ENCODE peak calls at places on chromosomes 1 and 21, in five cellular contexts. Q is activated CD8-positive, alpha-beta T cell treated with anti-CD3 and anti-CD28 coated beads for 36 hours; J is GM12865; A is stimulated activated CD8-positive, alpha-beta memory T cell treated with anti-CD3 and anti-CD28 coated beads, Interleukin-7, amount 100 ng/mL, for 4 hours; M is MM.1S. Z is an unnamed sample.

GRCh38 chr1:236489710-236490377 is 33.9 kb upstream of the LGALS8 start:
- DNase-seq in J (peak), M (peak), A (no peak), Q (no peak), Z (no peak)

GRCh38 chr1:228012555-228012954 is 5.8 kb downstream of the WNT3A start:
- DNase-seq in M (no peak), A (no peak), J (no peak), Q (no peak), Z (no peak)

GRCh38 chr1:21251773-21252471 is 38.3 kb downstream of the ECE1 start:
- DNase-seq in J (no peak), Q (peak), M (no peak), A (peak), Z (no peak)

GRCh38 chr1:173134029-173134428 is 73.1 kb downstream of the TNFSF4 start:
- DNase-seq in Q (no peak), A (no peak), J (no peak), M (no peak), Z (no peak)

GRCh38 chr1:105626276-105626987 is 1430.0 kb upstream of the PRMT6 start:
- DNase-seq in Q (no peak), J (no peak), M (no peak), A (no peak), Z (no peak)

GRCh38 chr1:26200413-26200812 is 10.0 kb downstream of the CATSPER4 start:
- DNase-seq in Q (no peak), A (no peak), J (no peak), M (no peak), Z (no peak)

GRCh38 chr21:26177741-26178452 is 7.3 kb upstream of the APP start:
- DNase-seq in Q (no peak), J (peak), M (no peak), A (no peak), Z (no peak)

GRCh38 chr1:234957330-234958065 is 171.1 kb downstream of the TOMM20 start:
- DNase-seq in M (no peak), A (no peak), J (no peak), Q (no peak), Z (no peak)

GRCh38 chr1:228256626-228257375 is 49.0 kb downstream of the OBSCN start:
- DNase-seq in J (no peak), Q (no peak), M (no peak), A (no peak), Z (no peak)

GRCh38 chr1:11648732-11649158 is 5.5 kb downstream of the FBXO2 start:
- DNase-seq in Q (peak), J (no peak), M (no peak), A (no peak), Z (no peak)

GRCh38 chr1:22168412-22168973 is 25.6 kb upstream of the WNT4 start:
- DNase-seq in M (no peak), A (no peak), J (no peak), Q (no peak), Z (no peak)

GRCh38 chr21:14737922-14738321 is 191.8 kb upstream of the SAMSN1 start:
- DNase-seq in Q (peak), J (peak), A (peak), M (peak), Z (peak)

GRCh38 chr1:199612976-199613774 is 414.3 kb upstream of the NR5A2 start:
- DNase-seq in Q (no peak), M (no peak), A (no peak), J (peak), Z (no peak)

GRCh38 chr1:44332505-44332904 is 22.6 kb downstream of the ERI3 start:
- DNase-seq in J (no peak), M (no peak), A (no peak), Q (no peak), Z (no peak)

GRCh38 chr1:156104861-156105546 is 9.5 kb upstream of the LMNA start:
- DNase-seq in M (no peak), Q (no peak), A (no peak), J (no peak), Z (no peak)

GRCh38 chr1:211648980-211649934 is 26.2 kb downstream of the NEK2 start:
- DNase-seq in M (peak), Q (peak), A (no peak), J (no peak), Z (peak)

GRCh38 chr1:88646852-88647645 is 37.0 kb upstream of the PKN2 start:
- DNase-seq in Q (peak), A (no peak), M (no peak), J (peak), Z (peak)

GRCh38 chr1:12618661-12619395 is 818 bp upstream of the DHRS3 start:
- DNase-seq in J (no peak), A (peak), M (peak), Q (peak), Z (no peak)

GRCh38 chr1:236282159-236282716 is 480 bp upstream of the ERO1B start:
- DNase-seq in A (peak), Q (peak), J (peak), M (peak), Z (no peak)

GRCh38 chr1:9413877-9414213 is 121.2 kb downstream of the SPSB1 start:
- DNase-seq in Q (no peak), M (no peak), A (no peak), J (no peak), Z (no peak)

GRCh38 chr1:62429581-62429980 is 7.3 kb upstream of the USP1 start:
- DNase-seq in J (no peak), A (no peak), Q (no peak), M (no peak), Z (no peak)

GRCh38 chr1:163896001-163896400 is 574.2 kb downstream of the NUF2 start:
- DNase-seq in Q (no peak), J (no peak), M (no peak), A (no peak), Z (no peak)

GRCh38 chr21:28018741-28019669 is 973.7 kb downstream of the LTN1 start:
- DNase-seq in A (no peak), J (peak), Q (no peak), M (peak), Z (peak)

GRCh38 chr1:46622341-46622740 is 5.7 kb upstream of the MOB3C start:
- DNase-seq in A (no peak), J (no peak), M (peak), Q (no peak), Z (no peak)

GRCh38 chr1:201982082-201982922 is at the start of gene RNPEP:
- DNase-seq in J (peak), A (peak), Q (peak), M (peak), Z (peak)

GRCh38 chr1:205590457-205590768 is 41.4 kb downstream of the ELK4 start:
- DNase-seq in M (no peak), J (no peak), A (no peak), Q (no peak), Z (no peak)

GRCh38 chr1:25478633-25479032 is 47.9 kb downstream of the MACO1 start:
- DNase-seq in Q (no peak), J (no peak), A (no peak), M (no peak), Z (no peak)

GRCh38 chr1:151006331-151007052 is at the start of gene MINDY1:
- DNase-seq in J (peak), M (peak), Q (peak), A (peak), Z (peak)

GRCh38 chr1:11757047-11757446 is 4.9 kb upstream of the C1orf167 start:
- DNase-seq in Q (no peak), A (no peak), J (no peak), M (no peak), Z (no peak)